ENCODE peak calls at places on chromosomes 11 and 22, in ten cellular contexts. One of them, this sample, is unnamed.
A peak's percentile ranks its signal among the peaks of the same experiment; 100 is the strongest.

GRCh38 chr11:43489869-43490465 is 131.2 kb downstream of the TTC17 start:
- DNase-seq in IMR-90: no peak
- DNase-seq in putamen: no peak
- DNase-seq in EH: no peak
- DNase-seq in NCI-H460: no peak
- DNase-seq in ELR: no peak
- DNase-seq in iris pigment epithelial cell: peak; percentile 49
- DNase-seq in GM12891: no peak
- DNase-seq in NCI-H1048: no peak
- DNase-seq in HCT116: no peak
- DNase-seq in this sample: no peak

GRCh38 chr11:18802381-18803257 is 11.0 kb upstream of the PTPN5 start:
- DNase-seq in IMR-90: peak; percentile 71
- DNase-seq in NCI-H460: peak; percentile 41
- DNase-seq in HCT116: peak; percentile 58
- DNase-seq in NCI-H1048: peak; percentile 1
- DNase-seq in iris pigment epithelial cell: peak; percentile 80
- DNase-seq in putamen: peak; percentile 79
- DNase-seq in EH: peak; percentile 71
- DNase-seq in GM12891: no peak
- DNase-seq in ELR: peak; percentile 75
- DNase-seq in this sample: peak; percentile 71

GRCh38 chr11:72333657-72334056 is 89.7 kb upstream of the PHOX2A start:
- DNase-seq in putamen: no peak
- DNase-seq in IMR-90: no peak
- DNase-seq in NCI-H1048: no peak
- DNase-seq in NCI-H460: no peak
- DNase-seq in GM12891: peak; percentile 35
- DNase-seq in EH: peak; percentile 47
- DNase-seq in iris pigment epithelial cell: peak; percentile 38
- DNase-seq in ELR: no peak
- DNase-seq in HCT116: no peak
- DNase-seq in this sample: no peak

GRCh38 chr22:50739279-50739691 is 1.3 kb downstream of the ACR start:
- DNase-seq in NCI-H460: no peak
- DNase-seq in putamen: no peak
- DNase-seq in IMR-90: no peak
- DNase-seq in NCI-H1048: no peak
- DNase-seq in EH: no peak
- DNase-seq in ELR: no peak
- DNase-seq in HCT116: no peak
- DNase-seq in iris pigment epithelial cell: no peak
- DNase-seq in GM12891: no peak
- DNase-seq in this sample: no peak

GRCh38 chr22:19884954-19885751 is 30.5 kb upstream of the GNB1L start:
- DNase-seq in NCI-H460: no peak
- DNase-seq in NCI-H1048: no peak
- DNase-seq in GM12891: no peak
- DNase-seq in IMR-90: no peak
- DNase-seq in EH: no peak
- DNase-seq in HCT116: no peak
- DNase-seq in ELR: no peak
- DNase-seq in putamen: no peak
- DNase-seq in iris pigment epithelial cell: no peak
- DNase-seq in this sample: no peak

GRCh38 chr11:6825333-6825744 is 20.1 kb upstream of the OR10A5 start:
- DNase-seq in ELR: no peak
- DNase-seq in NCI-H1048: no peak
- DNase-seq in HCT116: no peak
- DNase-seq in IMR-90: no peak
- DNase-seq in putamen: no peak
- DNase-seq in iris pigment epithelial cell: no peak
- DNase-seq in GM12891: no peak
- DNase-seq in NCI-H460: no peak
- DNase-seq in EH: no peak
- DNase-seq in this sample: no peak

GRCh38 chr11:10522921-10523320 is 18.1 kb downstream of the RNF141 start:
- DNase-seq in HCT116: no peak
- DNase-seq in IMR-90: no peak
- DNase-seq in NCI-H1048: no peak
- DNase-seq in NCI-H460: no peak
- DNase-seq in iris pigment epithelial cell: no peak
- DNase-seq in putamen: no peak
- DNase-seq in EH: no peak
- DNase-seq in ELR: no peak
- DNase-seq in GM12891: no peak
- DNase-seq in this sample: no peak

GRCh38 chr11:68481579-68482240 is 21.2 kb downstream of the PPP6R3 start:
- DNase-seq in NCI-H460: no peak
- DNase-seq in EH: no peak
- DNase-seq in HCT116: no peak
- DNase-seq in NCI-H1048: no peak
- DNase-seq in iris pigment epithelial cell: no peak
- DNase-seq in IMR-90: no peak
- DNase-seq in GM12891: no peak
- DNase-seq in ELR: no peak
- DNase-seq in putamen: no peak
- DNase-seq in this sample: no peak

GRCh38 chr11:108933630-108934029 is 268.8 kb downstream of the DDX10 start:
- DNase-seq in NCI-H1048: no peak
- DNase-seq in GM12891: no peak
- DNase-seq in IMR-90: peak; percentile 85
- DNase-seq in iris pigment epithelial cell: peak; percentile 86
- DNase-seq in EH: peak; percentile 77
- DNase-seq in NCI-H460: no peak
- DNase-seq in putamen: no peak
- DNase-seq in HCT116: no peak
- DNase-seq in ELR: peak; percentile 78
- DNase-seq in this sample: no peak

GRCh38 chr22:30610299-30610698 is 3.3 kb downstream of the TCN2 start:
- DNase-seq in NCI-H1048: no peak
- DNase-seq in putamen: no peak
- DNase-seq in GM12891: no peak
- DNase-seq in HCT116: no peak
- DNase-seq in iris pigment epithelial cell: no peak
- DNase-seq in NCI-H460: no peak
- DNase-seq in EH: no peak
- DNase-seq in IMR-90: no peak
- DNase-seq in ELR: no peak
- DNase-seq in this sample: no peak

GRCh38 chr11:29306527-29306926 is 710.3 kb downstream of the KCNA4 start:
- DNase-seq in NCI-H460: no peak
- DNase-seq in GM12891: no peak
- DNase-seq in NCI-H1048: no peak
- DNase-seq in HCT116: no peak
- DNase-seq in IMR-90: peak; percentile 94
- DNase-seq in iris pigment epithelial cell: peak; percentile 98
- DNase-seq in ELR: peak; percentile 78
- DNase-seq in EH: peak; percentile 98
- DNase-seq in putamen: no peak
- DNase-seq in this sample: no peak

GRCh38 chr11:43576834-43577521 is 103.6 kb upstream of the HSD17B12 start:
- DNase-seq in NCI-H1048: no peak
- DNase-seq in NCI-H460: peak; percentile 53
- DNase-seq in GM12891: no peak
- DNase-seq in IMR-90: peak; percentile 49
- DNase-seq in HCT116: peak; percentile 12
- DNase-seq in iris pigment epithelial cell: peak; percentile 49
- DNase-seq in putamen: peak; percentile 17
- DNase-seq in ELR: peak; percentile 75
- DNase-seq in EH: peak; percentile 58
- DNase-seq in this sample: no peak

GRCh38 chr11:7577883-7578242 is 64.1 kb downstream of the PPFIBP2 start:
- DNase-seq in ELR: peak; percentile 47
- DNase-seq in EH: peak; percentile 64
- DNase-seq in GM12891: no peak
- DNase-seq in NCI-H1048: no peak
- DNase-seq in IMR-90: peak; percentile 49
- DNase-seq in HCT116: no peak
- DNase-seq in iris pigment epithelial cell: peak; percentile 75
- DNase-seq in NCI-H460: no peak
- DNase-seq in putamen: no peak
- DNase-seq in this sample: peak; percentile 35

GRCh38 chr11:12900496-12900895 is 108.6 kb upstream of the RASSF10 start:
- DNase-seq in ELR: peak; percentile 99
- DNase-seq in NCI-H1048: no peak
- DNase-seq in iris pigment epithelial cell: peak; percentile 92
- DNase-seq in GM12891: no peak
- DNase-seq in HCT116: no peak
- DNase-seq in EH: peak; percentile 99
- DNase-seq in putamen: no peak
- DNase-seq in NCI-H460: no peak
- DNase-seq in IMR-90: peak; percentile 94
- DNase-seq in this sample: no peak

GRCh38 chr11:116459233-116459632 is 313.6 kb downstream of the BUD13 start:
- DNase-seq in EH: no peak
- DNase-seq in ELR: no peak
- DNase-seq in NCI-H460: no peak
- DNase-seq in iris pigment epithelial cell: no peak
- DNase-seq in putamen: no peak
- DNase-seq in NCI-H1048: no peak
- DNase-seq in HCT116: no peak
- DNase-seq in IMR-90: no peak
- DNase-seq in GM12891: no peak
- DNase-seq in this sample: no peak

GRCh38 chr11:118001494-118001971 is 15.3 kb downstream of the IL10RA start:
- DNase-seq in iris pigment epithelial cell: no peak
- DNase-seq in ELR: no peak
- DNase-seq in IMR-90: no peak
- DNase-seq in putamen: no peak
- DNase-seq in HCT116: no peak
- DNase-seq in EH: no peak
- DNase-seq in NCI-H460: no peak
- DNase-seq in GM12891: no peak
- DNase-seq in NCI-H1048: no peak
- DNase-seq in this sample: no peak

GRCh38 chr11:17590463-17590862 is 43.4 kb downstream of the OTOG start:
- DNase-seq in ELR: no peak
- DNase-seq in GM12891: no peak
- DNase-seq in IMR-90: no peak
- DNase-seq in NCI-H1048: no peak
- DNase-seq in iris pigment epithelial cell: no peak
- DNase-seq in EH: no peak
- DNase-seq in putamen: no peak
- DNase-seq in NCI-H460: no peak
- DNase-seq in HCT116: no peak
- DNase-seq in this sample: no peak

GRCh38 chr22:26914786-26915185 is 257.4 kb downstream of the MIAT start:
- DNase-seq in NCI-H460: no peak
- DNase-seq in NCI-H1048: no peak
- DNase-seq in EH: no peak
- DNase-seq in HCT116: no peak
- DNase-seq in ELR: no peak
- DNase-seq in GM12891: no peak
- DNase-seq in iris pigment epithelial cell: no peak
- DNase-seq in putamen: no peak
- DNase-seq in IMR-90: no peak
- DNase-seq in this sample: no peak

GRCh38 chr11:62169448-62169847 is 20.6 kb upstream of the SCGB1D1 start:
- DNase-seq in NCI-H460: no peak
- DNase-seq in NCI-H1048: no peak
- DNase-seq in GM12891: no peak
- DNase-seq in iris pigment epithelial cell: no peak
- DNase-seq in IMR-90: no peak
- DNase-seq in ELR: no peak
- DNase-seq in EH: no peak
- DNase-seq in putamen: no peak
- DNase-seq in HCT116: no peak
- DNase-seq in this sample: no peak

GRCh38 chr11:125944350-125945010 is 1.4 kb upstream of the VSIG10L2 start:
- DNase-seq in EH: no peak
- DNase-seq in putamen: no peak
- DNase-seq in ELR: no peak
- DNase-seq in HCT116: no peak
- DNase-seq in iris pigment epithelial cell: no peak
- DNase-seq in IMR-90: no peak
- DNase-seq in NCI-H1048: no peak
- DNase-seq in GM12891: no peak
- DNase-seq in NCI-H460: no peak
- DNase-seq in this sample: peak; percentile 9

GRCh38 chr11:122900803-122901202 is 18.2 kb downstream of the JHY start:
- DNase-seq in putamen: no peak
- DNase-seq in IMR-90: peak; percentile 28
- DNase-seq in GM12891: no peak
- DNase-seq in ELR: no peak
- DNase-seq in HCT116: no peak
- DNase-seq in NCI-H460: no peak
- DNase-seq in NCI-H1048: no peak
- DNase-seq in iris pigment epithelial cell: peak; percentile 56
- DNase-seq in EH: no peak
- DNase-seq in this sample: no peak

GRCh38 chr22:49269371-49269770 is 558.3 kb downstream of the BRD1 start:
- DNase-seq in iris pigment epithelial cell: no peak
- DNase-seq in EH: no peak
- DNase-seq in putamen: no peak
- DNase-seq in GM12891: no peak
- DNase-seq in NCI-H1048: no peak
- DNase-seq in IMR-90: no peak
- DNase-seq in ELR: no peak
- DNase-seq in HCT116: no peak
- DNase-seq in NCI-H460: no peak
- DNase-seq in this sample: no peak

GRCh38 chr22:20741634-20742581 is 32.0 kb upstream of the SERPIND1 start:
- DNase-seq in NCI-H460: peak; percentile 24
- DNase-seq in iris pigment epithelial cell: peak; percentile 31
- DNase-seq in IMR-90: peak; percentile 13
- DNase-seq in HCT116: peak; percentile 18
- DNase-seq in EH: peak; percentile 31
- DNase-seq in GM12891: no peak
- DNase-seq in NCI-H1048: no peak
- DNase-seq in putamen: no peak
- DNase-seq in ELR: peak; percentile 62
- DNase-seq in this sample: peak; percentile 55

GRCh38 chr22:24435861-24436351 is 8.5 kb downstream of the ADORA2A start:
- DNase-seq in NCI-H460: no peak
- DNase-seq in IMR-90: peak; percentile 39
- DNase-seq in putamen: no peak
- DNase-seq in EH: peak; percentile 78
- DNase-seq in iris pigment epithelial cell: no peak
- DNase-seq in GM12891: no peak
- DNase-seq in HCT116: no peak
- DNase-seq in NCI-H1048: no peak
- DNase-seq in ELR: peak; percentile 96
- DNase-seq in this sample: no peak

GRCh38 chr22:41660416-41660815 is 28.3 kb downstream of the SNU13 start:
- DNase-seq in NCI-H1048: no peak
- DNase-seq in ELR: no peak
- DNase-seq in putamen: no peak
- DNase-seq in IMR-90: peak; percentile 12
- DNase-seq in EH: peak; percentile 16
- DNase-seq in iris pigment epithelial cell: no peak
- DNase-seq in HCT116: no peak
- DNase-seq in GM12891: no peak
- DNase-seq in NCI-H460: no peak
- DNase-seq in this sample: no peak

GRCh38 chr11:124115782-124116616 is 749 bp downstream of the VWA5A start:
- DNase-seq in NCI-H1048: no peak
- DNase-seq in putamen: no peak
- DNase-seq in IMR-90: no peak
- DNase-seq in iris pigment epithelial cell: peak; percentile 1
- DNase-seq in ELR: no peak
- DNase-seq in HCT116: no peak
- DNase-seq in EH: no peak
- DNase-seq in GM12891: no peak
- DNase-seq in NCI-H460: no peak
- DNase-seq in this sample: peak; percentile 45

GRCh38 chr11:110478410-110478809 is 48.7 kb downstream of the FDX1 start:
- DNase-seq in NCI-H460: no peak
- DNase-seq in iris pigment epithelial cell: no peak
- DNase-seq in IMR-90: no peak
- DNase-seq in NCI-H1048: no peak
- DNase-seq in ELR: no peak
- DNase-seq in putamen: no peak
- DNase-seq in HCT116: no peak
- DNase-seq in GM12891: no peak
- DNase-seq in EH: no peak
- DNase-seq in this sample: no peak

GRCh38 chr11:77361184-77361583 is 59.7 kb upstream of the GDPD4 start:
- DNase-seq in NCI-H460: no peak
- DNase-seq in IMR-90: peak; percentile 63
- DNase-seq in HCT116: no peak
- DNase-seq in NCI-H1048: no peak
- DNase-seq in putamen: no peak
- DNase-seq in ELR: peak; percentile 56
- DNase-seq in iris pigment epithelial cell: peak; percentile 77
- DNase-seq in GM12891: no peak
- DNase-seq in EH: peak; percentile 91
- DNase-seq in this sample: no peak

This sample was measured in head of caudate nucleus.